ENCODE peak calls at places on chromosomes 5 and 9, in five cellular contexts. Q, U, E, Z and B are unnamed samples.

GRCh38 chr9:132221941-132222340 is 60.1 kb downstream of the NTNG2 start:
- DNase-seq in E (no peak), Z (no peak), Q (no peak), U (no peak), B (no peak)

GRCh38 chr5:75412111-75412990 is 75.3 kb downstream of the HMGCR start:
- DNase-seq in Q (no peak), Z (peak), E (no peak), U (no peak), B (peak)

GRCh38 chr5:57784106-57784505 is 301.5 kb upstream of the ACTBL2 start:
- DNase-seq in Q (no peak), Z (no peak), E (no peak), U (no peak), B (no peak)

GRCh38 chr9:133726401-133727276 is 11.5 kb downstream of the SARDH start:
- DNase-seq in U (peak), Q (peak), Z (peak), E (peak), B (peak)

GRCh38 chr5:56116599-56117131 is 116.5 kb downstream of the ANKRD55 start:
- DNase-seq in U (no peak), E (no peak), Z (no peak), Q (no peak), B (no peak)

GRCh38 chr5:67350600-67351315 is 154.2 kb upstream of the CD180 start:
- DNase-seq in Q (no peak), U (no peak), Z (no peak), E (peak), B (no peak)

GRCh38 chr9:92850898-92851297 is 26.9 kb downstream of the ZNF484 start:
- DNase-seq in Z (no peak), Q (no peak), E (no peak), U (no peak), B (no peak)

GRCh38 chr5:178078197-178078995 is 34.9 kb upstream of the N4BP3 start:
- DNase-seq in Q (peak), E (no peak), U (no peak), Z (peak), B (no peak)

GRCh38 chr5:56698463-56699381 is 116.6 kb upstream of the MAP3K1 start:
- DNase-seq in E (no peak), Q (peak), Z (no peak), U (no peak), B (no peak)

GRCh38 chr5:151553130-151553670 is 37.9 kb downstream of the FAT2 start:
- DNase-seq in Z (no peak), Q (no peak), U (no peak), E (no peak), B (no peak)

GRCh38 chr5:14243768-14244167 is 100.6 kb downstream of the TRIO start:
- DNase-seq in E (no peak), Z (no peak), U (no peak), Q (no peak), B (no peak)

GRCh38 chr5:138955672-138956295 is 80.6 kb upstream of the LRRTM2 start:
- DNase-seq in E (no peak), Q (peak), Z (no peak), U (no peak), B (no peak)

GRCh38 chr9:93184439-93185221 is 691 bp downstream of the WNK2 start:
- DNase-seq in E (no peak), U (peak), Z (no peak), Q (no peak), B (no peak)

DNA sequence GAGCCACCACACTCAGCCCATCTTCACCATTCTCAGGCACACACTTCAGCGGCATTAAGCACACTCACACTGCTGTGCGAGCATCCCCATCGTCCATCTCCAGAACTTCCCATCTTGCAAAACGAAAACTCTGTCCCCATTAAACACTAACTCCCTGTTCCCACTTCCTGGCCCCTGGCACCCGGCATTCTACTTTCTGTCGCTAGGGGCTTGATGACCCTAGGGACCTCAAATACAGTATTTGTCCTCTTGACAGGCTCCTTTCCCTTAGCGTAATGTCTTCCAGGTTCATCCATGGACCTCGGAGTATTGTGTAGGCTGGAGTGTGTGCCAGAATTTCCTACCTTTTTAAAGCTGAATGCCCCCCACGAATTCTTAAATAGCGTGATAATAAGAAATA is 14.7 kb upstream of the UBAC1 start:
- DNase-seq in E (no peak), Z (no peak), Q (no peak), U (peak), B (no peak)
- TF ChIP-seq CTCF in E (no peak), Z (no peak), Q (no peak), U (no peak), B (no peak)

DNA sequence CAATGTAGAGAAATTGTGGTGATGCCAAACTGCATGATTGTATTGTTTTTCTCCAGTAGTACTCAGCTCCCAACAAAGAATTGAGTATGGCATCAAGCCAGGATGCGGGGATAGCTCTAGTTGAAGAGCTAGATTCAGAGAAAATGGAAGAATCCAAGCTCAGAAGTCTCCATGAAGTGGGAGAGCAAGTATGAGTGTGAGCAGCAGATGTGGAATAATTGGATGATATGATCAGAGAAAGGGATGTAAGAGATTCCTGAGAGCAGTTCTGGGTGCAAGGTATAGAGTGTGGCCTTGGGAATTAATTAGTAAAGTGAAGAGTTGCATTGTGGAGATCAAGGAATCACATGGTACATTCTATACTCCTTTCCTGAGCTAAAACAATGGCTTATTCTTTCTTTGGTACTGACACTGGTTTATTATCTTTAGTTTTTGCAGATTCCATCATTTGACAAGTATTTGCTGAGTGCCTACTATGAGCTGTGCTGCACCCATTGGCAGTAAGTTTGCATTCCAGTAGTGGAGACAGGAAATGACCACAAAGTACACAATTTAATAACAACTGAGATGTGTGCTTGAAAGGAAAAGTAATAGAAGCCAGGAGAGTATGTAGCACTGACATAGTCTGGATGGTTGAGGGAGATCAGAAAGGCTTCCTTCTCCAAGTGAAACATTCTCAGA is 177.1 kb downstream of the CPLANE1 start:
- DNase-seq in Q (no peak), Z (peak), U (no peak), E (no peak), B (peak)
- TF ChIP-seq CTCF in Q (no peak), Z (no peak), U (no peak), E (no peak), B (no peak)

GRCh38 chr5:130109152-130109551 is 204.9 kb downstream of the CHSY3 start:
- DNase-seq in Z (peak), U (peak), Q (no peak), E (no peak), B (peak)
- TF ChIP-seq CTCF in Z (peak), U (peak), Q (no peak), E (no peak), B (peak)

DNA sequence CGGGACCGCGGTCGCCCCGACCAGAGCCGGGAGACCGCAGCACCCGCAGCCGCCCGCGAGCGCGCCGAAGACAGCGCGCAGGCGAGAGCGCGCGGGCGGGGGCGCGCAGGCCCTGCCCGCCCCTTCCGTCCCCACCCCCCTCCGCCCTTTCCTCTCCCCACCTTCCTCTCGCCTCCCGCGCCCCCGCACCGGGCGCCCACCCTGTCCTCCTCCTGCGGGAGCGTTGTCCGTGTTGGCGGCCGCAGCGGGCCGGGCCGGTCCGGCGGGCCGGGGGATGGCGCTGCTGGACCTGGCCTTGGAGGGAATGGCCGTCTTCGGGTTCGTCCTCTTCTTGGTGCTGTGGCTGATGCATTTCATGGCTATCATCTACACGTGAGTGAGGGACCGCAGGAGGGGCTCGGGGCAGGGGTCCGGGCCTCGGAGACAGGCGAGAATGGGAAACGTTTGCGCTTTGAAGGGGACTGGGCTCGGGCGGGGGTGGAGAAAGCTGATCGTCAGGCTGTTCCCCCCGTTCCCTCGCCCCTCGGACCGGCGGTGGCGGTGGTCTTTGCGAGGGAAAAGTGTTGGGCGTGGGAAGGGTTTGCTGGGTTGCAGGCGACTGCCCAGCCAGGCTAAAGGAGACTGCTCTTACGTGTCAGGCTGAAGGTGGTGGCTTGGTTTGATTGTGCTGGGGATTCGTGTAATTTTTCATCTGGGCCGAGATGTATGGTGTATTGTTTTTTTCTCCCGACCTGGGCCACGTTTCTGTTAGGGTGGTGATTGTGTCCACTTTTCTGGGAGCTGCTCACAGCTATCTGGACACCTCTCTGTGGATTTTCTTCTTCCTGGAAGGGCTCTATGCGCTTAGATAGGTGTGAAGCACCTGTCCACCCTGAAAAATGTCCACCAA is 572 bp downstream of the UGCG start:
- DNase-seq in U (peak), E (peak), Q (no peak), Z (peak), B (no peak)
- TF ChIP-seq CTCF in U (peak), E (no peak), Q (no peak), Z (no peak), B (no peak)

DNA sequence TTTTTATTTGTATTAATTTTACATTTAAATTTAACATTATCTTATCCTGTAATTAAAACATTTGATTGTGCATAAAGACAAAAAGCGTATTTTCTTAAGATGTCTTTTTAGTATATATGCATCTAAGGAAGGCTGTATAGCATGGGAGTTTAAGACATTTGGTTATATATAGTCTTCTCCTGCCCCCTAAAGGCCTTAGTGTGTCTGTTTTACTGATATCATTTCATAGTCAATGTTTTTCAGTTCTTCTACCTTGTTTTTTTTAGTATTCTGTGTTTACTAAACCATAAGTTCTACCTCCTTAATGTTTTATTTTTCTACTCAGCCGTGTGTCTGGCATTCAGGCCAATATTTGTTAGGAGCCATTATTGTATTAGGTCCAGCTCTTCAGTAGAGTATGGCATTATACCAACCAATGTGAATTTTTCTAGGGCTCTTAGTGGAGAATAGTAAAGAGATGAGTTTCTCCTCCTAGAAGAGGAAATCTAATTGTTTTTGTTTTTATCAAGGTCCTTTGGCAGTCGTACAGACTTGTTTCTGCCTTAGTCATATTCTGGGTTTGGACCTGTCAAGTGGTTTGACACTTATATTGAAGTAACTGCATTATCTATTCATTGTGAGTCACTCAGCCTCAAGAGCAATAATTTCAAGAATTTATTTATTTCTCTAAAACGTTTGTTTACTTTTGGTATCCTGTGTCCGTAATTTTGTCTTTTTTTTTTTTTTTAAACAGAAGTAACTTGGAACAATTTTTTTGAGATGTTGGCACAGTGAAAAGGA is 74.8 kb downstream of the SLF1 start:
- DNase-seq in Q (no peak), U (no peak), Z (peak), E (no peak), B (no peak)
- TF ChIP-seq CTCF in Q (peak), U (peak), Z (peak), E (peak), B (no peak)

GRCh38 chr9:108002296-108003056 is 512.9 kb upstream of the KLF4 start:
- DNase-seq in U (no peak), E (no peak), Q (no peak), Z (peak), B (no peak)

GRCh38 chr9:108001219-108001618 is 511.6 kb upstream of the KLF4 start:
- DNase-seq in U (no peak), Q (no peak), Z (no peak), E (no peak), B (no peak)

GRCh38 chr9:107994638-107995037 is 505.1 kb upstream of the KLF4 start:
- DNase-seq in Z (no peak), U (no peak), E (no peak), Q (no peak), B (no peak)

GRCh38 chr9:107999890-108000289 is 510.3 kb upstream of the KLF4 start:
- DNase-seq in U (no peak), Z (peak), E (no peak), Q (no peak), B (no peak)

GRCh38 chr9:107999011-107999410 is 509.4 kb upstream of the KLF4 start:
- DNase-seq in Z (no peak), E (no peak), Q (no peak), U (no peak), B (no peak)
- TF ChIP-seq CTCF in Z (no peak), E (no peak), Q (no peak), U (no peak), B (no peak)